ENCODE peak calls at places on chromosomes 5 and 9, in nine cellular contexts. One of them, this sample, is unnamed.

GRCh38 chr9:17436854-17437253 is 142.0 kb upstream of the SH3GL2 start:
- DNase-seq in cardiac muscle cell: no peak
- DNase-seq in body of pancreas: no peak
- DNase-seq in GM12865: no peak
- DNase-seq in breast epithelium: no peak
- DNase-seq in H7: no peak
- DNase-seq in suprapubic skin: no peak
- DNase-seq in WERI-Rb-1: no peak
- DNase-seq in uterus: no peak
- DNase-seq in this sample: no peak

GRCh38 chr5:151038801-151039238 is 18.4 kb downstream of the GPX3 start:
- DNase-seq in cardiac muscle cell: no peak
- DNase-seq in body of pancreas: no peak
- DNase-seq in GM12865: no peak
- DNase-seq in breast epithelium: no peak
- DNase-seq in H7: no peak
- DNase-seq in suprapubic skin: no peak
- DNase-seq in WERI-Rb-1: no peak
- DNase-seq in uterus: no peak
- DNase-seq in this sample: no peak

GRCh38 chr9:129500166-129500862 is 120.6 kb downstream of the C9orf50 start:
- DNase-seq in cardiac muscle cell: peak
- DNase-seq in body of pancreas: no peak
- DNase-seq in GM12865: no peak
- DNase-seq in breast epithelium: no peak
- DNase-seq in H7: peak
- DNase-seq in suprapubic skin: no peak
- DNase-seq in WERI-Rb-1: peak
- DNase-seq in uterus: peak
- DNase-seq in this sample: no peak

GRCh38 chr5:144638802-144639201 is 468.1 kb downstream of the KCTD16 start:
- DNase-seq in cardiac muscle cell: no peak
- DNase-seq in body of pancreas: no peak
- DNase-seq in GM12865: no peak
- DNase-seq in breast epithelium: no peak
- DNase-seq in H7: no peak
- DNase-seq in suprapubic skin: no peak
- DNase-seq in WERI-Rb-1: no peak
- DNase-seq in uterus: no peak
- DNase-seq in this sample: no peak

GRCh38 chr5:55071413-55071812 is 31.0 kb upstream of the GZMA start:
- DNase-seq in cardiac muscle cell: no peak
- DNase-seq in body of pancreas: no peak
- DNase-seq in GM12865: no peak
- DNase-seq in breast epithelium: no peak
- DNase-seq in H7: peak
- DNase-seq in suprapubic skin: no peak
- DNase-seq in WERI-Rb-1: no peak
- DNase-seq in uterus: no peak
- DNase-seq in this sample: no peak

GRCh38 chr9:35954942-35955546 is 2.9 kb downstream of the OR2S2 start:
- DNase-seq in cardiac muscle cell: peak
- DNase-seq in body of pancreas: peak
- DNase-seq in GM12865: peak
- DNase-seq in breast epithelium: no peak
- DNase-seq in H7: peak
- DNase-seq in suprapubic skin: no peak
- DNase-seq in WERI-Rb-1: peak
- DNase-seq in uterus: peak
- DNase-seq in this sample: peak

GRCh38 chr5:2586016-2586715 is 165.3 kb downstream of the IRX2 start:
- DNase-seq in cardiac muscle cell: no peak
- DNase-seq in body of pancreas: no peak
- DNase-seq in GM12865: no peak
- DNase-seq in breast epithelium: no peak
- DNase-seq in H7: no peak
- DNase-seq in suprapubic skin: no peak
- DNase-seq in WERI-Rb-1: no peak
- DNase-seq in uterus: no peak
- DNase-seq in this sample: no peak

GRCh38 chr9:8769153-8769552 is 969.6 kb upstream of the DMAC1 start:
- DNase-seq in cardiac muscle cell: no peak
- DNase-seq in body of pancreas: no peak
- DNase-seq in GM12865: no peak
- DNase-seq in breast epithelium: no peak
- DNase-seq in H7: no peak
- DNase-seq in suprapubic skin: no peak
- DNase-seq in WERI-Rb-1: no peak
- DNase-seq in uterus: no peak
- DNase-seq in this sample: no peak

GRCh38 chr5:112109331-112109993 is 309.6 kb downstream of the EPB41L4A start:
- DNase-seq in cardiac muscle cell: peak
- DNase-seq in body of pancreas: peak
- DNase-seq in GM12865: no peak
- DNase-seq in breast epithelium: peak
- DNase-seq in H7: peak
- DNase-seq in suprapubic skin: no peak
- DNase-seq in WERI-Rb-1: peak
- DNase-seq in uterus: peak
- DNase-seq in this sample: no peak

GRCh38 chr9:125176632-125177031 is 13.0 kb downstream of the PPP6C start:
- DNase-seq in cardiac muscle cell: no peak
- DNase-seq in body of pancreas: no peak
- DNase-seq in GM12865: no peak
- DNase-seq in breast epithelium: no peak
- DNase-seq in H7: no peak
- DNase-seq in suprapubic skin: no peak
- DNase-seq in WERI-Rb-1: no peak
- DNase-seq in uterus: no peak
- DNase-seq in this sample: no peak

GRCh38 chr9:84310903-84311302 is 29.7 kb downstream of the SLC28A3 start:
- DNase-seq in cardiac muscle cell: no peak
- DNase-seq in body of pancreas: no peak
- DNase-seq in GM12865: no peak
- DNase-seq in breast epithelium: no peak
- DNase-seq in H7: no peak
- DNase-seq in suprapubic skin: no peak
- DNase-seq in WERI-Rb-1: no peak
- DNase-seq in uterus: no peak
- DNase-seq in this sample: no peak

GRCh38 chr5:2740051-2740848 is 11.2 kb downstream of the IRX2 start:
- DNase-seq in cardiac muscle cell: no peak
- DNase-seq in body of pancreas: no peak
- DNase-seq in GM12865: no peak
- DNase-seq in breast epithelium: peak
- DNase-seq in H7: peak
- DNase-seq in suprapubic skin: no peak
- DNase-seq in WERI-Rb-1: peak
- DNase-seq in uterus: no peak
- DNase-seq in this sample: no peak

GRCh38 chr9:83027153-83027867 is 35.6 kb downstream of the RASEF start:
- DNase-seq in cardiac muscle cell: peak
- DNase-seq in body of pancreas: no peak
- DNase-seq in GM12865: no peak
- DNase-seq in breast epithelium: no peak
- DNase-seq in H7: no peak
- DNase-seq in suprapubic skin: no peak
- DNase-seq in WERI-Rb-1: no peak
- DNase-seq in uterus: no peak
- DNase-seq in this sample: no peak

GRCh38 chr5:108295588-108296368 is 86.1 kb downstream of the FBXL17 start:
- DNase-seq in cardiac muscle cell: peak
- DNase-seq in body of pancreas: no peak
- DNase-seq in GM12865: no peak
- DNase-seq in breast epithelium: no peak
- DNase-seq in H7: no peak
- DNase-seq in suprapubic skin: no peak
- DNase-seq in WERI-Rb-1: no peak
- DNase-seq in uterus: no peak
- DNase-seq in this sample: no peak

GRCh38 chr5:124599048-124599973 is 147.1 kb downstream of the ZNF608 start:
- DNase-seq in cardiac muscle cell: peak
- DNase-seq in body of pancreas: peak
- DNase-seq in GM12865: peak
- DNase-seq in breast epithelium: peak
- DNase-seq in H7: no peak
- DNase-seq in suprapubic skin: no peak
- DNase-seq in WERI-Rb-1: no peak
- DNase-seq in uterus: no peak
- DNase-seq in this sample: peak

GRCh38 chr5:97297063-97297715 is 114.1 kb upstream of the RIOK2 start:
- DNase-seq in cardiac muscle cell: peak
- DNase-seq in body of pancreas: no peak
- DNase-seq in GM12865: peak
- DNase-seq in breast epithelium: no peak
- DNase-seq in H7: peak
- DNase-seq in suprapubic skin: no peak
- DNase-seq in WERI-Rb-1: peak
- DNase-seq in uterus: no peak
- DNase-seq in this sample: peak

DNA sequence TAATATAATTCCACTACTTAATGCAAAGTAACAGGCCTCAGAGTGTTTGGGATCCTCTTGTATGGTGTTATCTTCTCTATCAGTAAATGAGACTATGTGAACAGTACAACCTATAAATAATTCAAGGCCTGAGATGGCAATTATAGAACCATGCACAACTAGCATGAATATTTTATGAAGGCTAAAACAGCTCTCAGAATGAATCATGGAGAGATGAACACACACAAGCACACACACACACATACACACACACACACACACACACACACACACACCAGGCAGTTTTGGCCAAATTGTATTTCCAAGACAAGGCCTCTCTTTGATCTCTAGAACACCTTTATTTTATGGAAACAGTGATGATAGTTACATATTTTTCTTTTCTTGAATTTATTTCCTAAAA is 224.9 kb downstream of the EBF1 start:
- DNase-seq in cardiac muscle cell: no peak
- DNase-seq in body of pancreas: no peak
- DNase-seq in GM12865: peak
- DNase-seq in breast epithelium: no peak
- DNase-seq in H7: no peak
- DNase-seq in suprapubic skin: no peak
- DNase-seq in WERI-Rb-1: no peak
- DNase-seq in uterus: no peak
- DNase-seq in this sample: no peak
- H3K4me3 ChIP-seq in cardiac muscle cell: no peak
- H3K4me3 ChIP-seq in body of pancreas: no peak
- H3K4me3 ChIP-seq in GM12865: peak
- H3K4me3 ChIP-seq in breast epithelium: peak
- H3K4me3 ChIP-seq in H7: no peak
- H3K4me3 ChIP-seq in suprapubic skin: no peak
- H3K4me3 ChIP-seq in WERI-Rb-1: no peak
- H3K4me3 ChIP-seq in uterus: no peak
- H3K4me3 ChIP-seq in this sample: no peak

GRCh38 chr9:121323449-121324151 is 46.5 kb downstream of the STOM start:
- DNase-seq in cardiac muscle cell: no peak
- DNase-seq in body of pancreas: no peak
- DNase-seq in GM12865: no peak
- DNase-seq in breast epithelium: no peak
- DNase-seq in H7: no peak
- DNase-seq in suprapubic skin: no peak
- DNase-seq in WERI-Rb-1: no peak
- DNase-seq in uterus: no peak
- DNase-seq in this sample: no peak
- H3K4me3 ChIP-seq in cardiac muscle cell: no peak
- H3K4me3 ChIP-seq in body of pancreas: no peak
- H3K4me3 ChIP-seq in GM12865: no peak
- H3K4me3 ChIP-seq in breast epithelium: no peak
- H3K4me3 ChIP-seq in H7: no peak
- H3K4me3 ChIP-seq in suprapubic skin: no peak
- H3K4me3 ChIP-seq in WERI-Rb-1: no peak
- H3K4me3 ChIP-seq in uterus: no peak
- H3K4me3 ChIP-seq in this sample: no peak

GRCh38 chr9:87714819-87715218 is 11.1 kb upstream of the CTSL start:
- DNase-seq in cardiac muscle cell: peak
- DNase-seq in body of pancreas: peak
- DNase-seq in GM12865: no peak
- DNase-seq in breast epithelium: no peak
- DNase-seq in H7: no peak
- DNase-seq in suprapubic skin: no peak
- DNase-seq in WERI-Rb-1: no peak
- DNase-seq in uterus: peak
- DNase-seq in this sample: no peak

GRCh38 chr9:87713990-87714335 is 12.0 kb upstream of the CTSL start:
- DNase-seq in cardiac muscle cell: no peak
- DNase-seq in body of pancreas: no peak
- DNase-seq in GM12865: no peak
- DNase-seq in breast epithelium: no peak
- DNase-seq in H7: no peak
- DNase-seq in suprapubic skin: no peak
- DNase-seq in WERI-Rb-1: no peak
- DNase-seq in uterus: no peak
- DNase-seq in this sample: no peak

GRCh38 chr9:87712801-87713277 is 13.1 kb upstream of the CTSL start:
- DNase-seq in cardiac muscle cell: no peak
- DNase-seq in body of pancreas: no peak
- DNase-seq in GM12865: no peak
- DNase-seq in breast epithelium: no peak
- DNase-seq in H7: no peak
- DNase-seq in suprapubic skin: no peak
- DNase-seq in WERI-Rb-1: no peak
- DNase-seq in uterus: no peak
- DNase-seq in this sample: no peak

GRCh38 chr9:87711857-87712800 is 13.8 kb upstream of the CTSL start:
- DNase-seq in cardiac muscle cell: peak
- DNase-seq in body of pancreas: no peak
- DNase-seq in GM12865: no peak
- DNase-seq in breast epithelium: no peak
- DNase-seq in H7: no peak
- DNase-seq in suprapubic skin: no peak
- DNase-seq in WERI-Rb-1: no peak
- DNase-seq in uterus: no peak
- DNase-seq in this sample: no peak

GRCh38 chr9:87713278-87713989 is 12.5 kb upstream of the CTSL start:
- DNase-seq in cardiac muscle cell: peak
- DNase-seq in body of pancreas: peak
- DNase-seq in GM12865: no peak
- DNase-seq in breast epithelium: peak
- DNase-seq in H7: no peak
- DNase-seq in suprapubic skin: peak
- DNase-seq in WERI-Rb-1: peak
- DNase-seq in uterus: peak
- DNase-seq in this sample: no peak
- H3K4me3 ChIP-seq in cardiac muscle cell: no peak
- H3K4me3 ChIP-seq in body of pancreas: no peak
- H3K4me3 ChIP-seq in GM12865: no peak
- H3K4me3 ChIP-seq in breast epithelium: no peak
- H3K4me3 ChIP-seq in H7: no peak
- H3K4me3 ChIP-seq in suprapubic skin: no peak
- H3K4me3 ChIP-seq in WERI-Rb-1: peak
- H3K4me3 ChIP-seq in uterus: no peak
- H3K4me3 ChIP-seq in this sample: no peak

DNA sequence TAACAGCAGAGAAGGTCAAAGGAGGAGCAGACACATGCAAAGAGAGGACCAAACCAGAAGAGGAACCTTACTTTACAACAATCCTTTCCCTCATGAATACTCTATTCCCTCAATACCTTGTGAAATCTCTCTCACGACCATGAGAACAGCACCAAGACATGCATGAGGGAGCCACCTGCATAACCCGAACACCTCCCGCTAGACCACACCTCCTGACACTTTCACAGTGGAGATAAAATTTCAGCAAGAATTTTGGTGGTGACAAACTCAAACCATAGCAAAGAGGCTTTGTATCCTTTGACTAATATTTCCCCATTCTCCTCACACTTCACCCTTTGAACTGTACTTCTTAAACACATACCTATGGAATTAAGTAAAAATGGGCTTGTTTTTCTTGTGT is 101.7 kb downstream of the RORB start:
- DNase-seq in cardiac muscle cell: no peak
- DNase-seq in body of pancreas: no peak
- DNase-seq in GM12865: no peak
- DNase-seq in breast epithelium: no peak
- DNase-seq in H7: no peak
- DNase-seq in suprapubic skin: no peak
- DNase-seq in WERI-Rb-1: no peak
- DNase-seq in uterus: no peak
- DNase-seq in this sample: no peak
- H3K4me3 ChIP-seq in cardiac muscle cell: no peak
- H3K4me3 ChIP-seq in body of pancreas: no peak
- H3K4me3 ChIP-seq in GM12865: no peak
- H3K4me3 ChIP-seq in breast epithelium: no peak
- H3K4me3 ChIP-seq in H7: no peak
- H3K4me3 ChIP-seq in suprapubic skin: no peak
- H3K4me3 ChIP-seq in WERI-Rb-1: no peak
- H3K4me3 ChIP-seq in uterus: no peak
- H3K4me3 ChIP-seq in this sample: no peak

This sample was measured in Jurkat, Clone E6-1.